ENCODE peak calls at places on chromosomes 13 and 19, in four cellular contexts. A, D, P and G are unnamed samples.

GRCh38 chr19:4523306-4524110 is 5.2 kb upstream of the PLIN4 start:
- DNase-seq in A (peak), D (peak), P (no peak), G (peak)

GRCh38 chr19:9891609-9892373 is 44.5 kb downstream of the OLFM2 start:
- DNase-seq in A (no peak), D (no peak), P (no peak), G (no peak)

GRCh38 chr19:30070198-30070969 is 128.3 kb downstream of the URI1 start:
- DNase-seq in A (no peak), D (no peak), P (no peak), G (peak)

GRCh38 chr13:52070929-52071523 is 46.5 kb downstream of the UTP14C start:
- DNase-seq in A (no peak), D (no peak), P (peak), G (no peak)

GRCh38 chr19:3576696-3577443 is 4.1 kb downstream of the HMG20B start:
- DNase-seq in A (peak), D (peak), P (no peak), G (peak)

GRCh38 chr13:113364933-113365371 is 1.0 kb upstream of the GRTP1 start:
- DNase-seq in A (no peak), D (no peak), P (no peak), G (no peak)

GRCh38 chr19:34173145-34173956 is 1.0 kb downstream of the LSM14A start:
- DNase-seq in A (peak), D (peak), P (no peak), G (peak)

GRCh38 chr19:10474962-10475451 is 28.1 kb downstream of the KEAP1 start:
- DNase-seq in A (no peak), D (no peak), P (no peak), G (no peak)

GRCh38 chr19:39293394-39293793 is 2.8 kb upstream of the IFNL1 start:
- DNase-seq in A (no peak), D (no peak), P (no peak), G (no peak)

DNA sequence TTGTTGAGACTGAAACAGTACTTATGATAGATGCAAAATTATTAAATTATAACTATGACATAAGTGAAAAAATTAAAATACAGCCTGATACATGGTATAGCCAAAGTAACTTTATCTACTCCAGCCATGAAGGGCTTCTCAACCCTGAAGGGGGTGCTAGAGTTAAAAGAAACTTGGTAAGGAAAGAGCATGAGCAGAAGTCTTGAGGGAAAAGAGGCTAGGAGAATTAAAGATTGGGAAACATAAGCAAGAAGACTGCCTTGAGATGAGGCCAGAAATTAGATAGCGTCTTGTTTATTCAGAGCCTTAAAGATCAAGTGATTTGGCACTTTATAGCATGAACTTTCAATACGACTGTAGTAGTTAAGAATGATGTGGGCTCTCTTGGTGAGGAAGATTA is 385.5 kb upstream of the PRR20A start:
- DNase-seq in A (no peak), D (peak), P (no peak), G (no peak)
- TF ChIP-seq CTCF in A (no peak), D (no peak), P (no peak), G (no peak)

DNA sequence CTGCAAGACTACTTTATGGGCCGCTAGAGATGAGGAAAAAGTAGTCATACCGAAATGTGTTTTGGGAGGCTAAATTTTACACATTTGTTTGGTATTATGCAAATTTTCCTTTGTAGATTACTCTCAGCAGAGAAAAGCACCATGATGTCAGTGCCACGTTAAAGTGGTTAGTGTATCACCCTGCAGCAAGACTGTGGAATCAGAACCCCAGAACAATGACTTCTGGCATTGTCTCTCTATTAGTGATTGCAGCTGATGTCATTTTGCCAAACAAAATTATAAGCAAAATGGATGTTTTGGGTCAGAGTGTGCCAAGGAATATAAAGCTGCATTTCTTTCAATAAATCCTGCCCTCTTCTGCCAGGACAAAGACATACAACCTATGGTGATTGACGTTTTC is 53.7 kb upstream of the TSHZ3 start:
- DNase-seq in A (no peak), D (no peak), P (no peak), G (no peak)
- TF ChIP-seq CTCF in A (no peak), D (no peak), P (no peak), G (no peak)

GRCh38 chr13:90591260-90591926 is 756.1 kb upstream of the MIR17HG start:
- DNase-seq in A (no peak), D (no peak), P (no peak), G (no peak)
- TF ChIP-seq CTCF in A (no peak), D (peak), P (no peak), G (no peak)

DNA sequence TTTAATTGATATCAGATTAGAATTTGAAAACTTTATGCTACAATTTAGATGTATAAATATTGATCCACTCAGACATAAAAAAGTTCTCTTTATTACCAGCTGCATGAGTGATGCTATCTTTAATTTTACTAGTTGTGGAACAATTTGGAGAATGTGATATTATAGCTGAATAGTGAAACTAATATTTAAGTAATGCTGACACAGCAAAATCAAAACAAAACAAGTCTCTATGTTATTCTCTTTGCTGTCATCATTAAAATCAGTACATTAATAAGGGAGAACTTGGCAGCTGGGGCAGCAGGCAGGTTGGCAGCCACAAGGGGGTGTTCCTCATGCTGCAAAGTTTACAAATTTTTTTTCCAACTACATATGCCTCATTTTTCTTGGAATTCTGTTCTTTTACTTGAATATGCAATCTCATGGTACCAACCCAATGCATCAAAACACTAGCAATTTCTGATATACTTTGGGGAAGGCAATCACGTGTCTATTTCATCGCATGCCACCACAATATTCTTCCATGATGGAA is 585.3 kb downstream of the FGF9 start:
- DNase-seq in A (no peak), D (no peak), P (no peak), G (no peak)
- TF ChIP-seq CTCF in A (no peak), D (no peak), P (no peak), G (no peak)

DNA sequence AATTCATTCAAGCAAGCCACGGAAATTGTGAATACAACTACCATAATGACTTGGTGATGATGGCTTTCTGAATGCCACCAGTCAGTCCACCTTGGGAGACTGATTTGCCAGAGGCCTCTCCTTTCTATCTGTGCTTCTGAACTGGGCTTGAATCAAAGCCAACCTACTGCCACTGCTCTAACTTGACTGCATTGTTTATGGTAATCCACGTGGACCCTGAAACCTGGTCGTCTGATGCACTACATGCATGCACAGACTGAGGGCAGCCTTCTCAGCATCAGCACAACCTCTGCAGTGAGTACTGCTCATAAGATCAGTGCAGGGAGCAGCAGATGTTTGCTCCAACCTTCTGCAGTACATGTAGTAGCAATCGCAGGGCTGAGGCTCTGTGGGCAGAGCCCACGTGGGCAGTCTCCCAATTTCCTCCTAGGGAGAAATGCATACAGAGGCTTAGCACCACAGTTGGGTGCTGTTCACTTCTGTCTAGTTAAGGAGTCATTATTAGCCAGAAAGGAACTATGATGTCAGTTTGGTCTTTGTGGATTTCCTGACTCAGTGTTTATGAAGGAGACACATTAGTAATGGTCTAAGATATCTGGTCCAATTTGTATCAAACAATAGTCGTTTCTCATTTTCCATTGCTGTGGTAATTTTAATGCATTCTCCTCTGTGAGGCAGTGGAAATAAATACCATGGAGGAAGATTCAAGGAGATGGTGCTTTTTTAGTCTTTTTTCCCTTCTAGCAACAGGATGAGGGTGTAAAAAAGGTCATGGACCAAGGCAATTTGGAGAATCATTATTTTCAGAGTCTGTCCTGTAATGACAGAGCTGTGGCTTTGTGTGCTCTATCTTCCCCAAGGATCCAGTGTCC is 82.5 kb downstream of the AKAP11 start:
- DNase-seq in A (peak), D (peak), P (no peak), G (no peak)
- TF ChIP-seq CTCF in A (no peak), D (peak), P (peak), G (no peak)

DNA sequence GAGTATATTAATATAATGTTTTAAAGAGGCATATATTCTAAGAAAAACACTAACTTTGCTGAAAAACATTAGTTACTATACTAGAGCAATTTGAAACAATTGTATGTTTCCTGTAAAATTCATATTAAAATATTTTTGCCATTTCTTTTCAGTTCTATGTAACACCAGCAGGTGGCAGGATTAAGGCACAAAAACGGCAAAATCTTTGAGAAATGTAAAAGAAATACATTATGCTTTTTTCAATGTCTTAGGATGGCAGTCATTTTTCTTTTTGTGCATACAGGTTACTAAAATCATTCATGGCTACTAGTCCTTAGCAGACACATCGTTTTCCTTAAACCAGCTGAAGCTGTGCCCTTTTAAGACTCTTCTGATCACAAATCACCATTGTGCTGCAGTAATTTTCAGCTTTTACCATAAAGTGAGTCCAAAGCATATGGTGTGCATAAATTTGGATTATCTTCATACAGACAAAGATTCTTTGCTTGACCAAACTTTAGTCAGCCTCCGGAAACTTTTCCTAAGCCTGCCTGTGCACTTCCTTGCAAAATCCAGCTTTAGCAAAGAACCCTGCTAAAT is 800.7 kb upstream of the SLITRK5 start:
- DNase-seq in A (no peak), D (peak), P (no peak), G (no peak)
- TF ChIP-seq CTCF in A (peak), D (peak), P (peak), G (peak)